ENCODE peak calls at places on chromosome 1, in eight cellular contexts. J, G, V, Z, O, W, K and L are unnamed samples.
A peak's percentile ranks its signal among the peaks of the same experiment; 100 is the strongest.

GRCh38 chr1:176989754-176990153 is 174.8 kb downstream of the ASTN1 start:
- DNase-seq in W (no peak), G (no peak), V (no peak), O (no peak), K (no peak), Z (no peak), J (no peak), L (no peak)

GRCh38 chr1:64955093-64956066 is 11.0 kb downstream of the JAK1 start:
- DNase-seq in V (no peak), K (no peak), J (no peak), Z (no peak), G (peak; percentile 46), W (no peak), O (no peak), L (no peak)

GRCh38 chr1:204578867-204579664 is 62.9 kb downstream of the MDM4 start:
- DNase-seq in W (peak; percentile 61), G (peak; percentile 59), O (no peak), Z (no peak), V (no peak), K (no peak), J (peak; percentile 87), L (peak; percentile 58)

GRCh38 chr1:28115267-28115666 is 26.9 kb upstream of the EYA3 start:
- DNase-seq in G (no peak), K (no peak), Z (no peak), W (no peak), V (peak; percentile 41), J (no peak), O (no peak), L (peak; percentile 78)

GRCh38 chr1:14599787-14600186 is 1.3 kb downstream of the KAZN start:
- DNase-seq in O (no peak), K (no peak), V (no peak), J (no peak), Z (no peak), G (no peak), W (no peak), L (peak; percentile 51)

GRCh38 chr1:16189003-16189402 is 23.4 kb downstream of the ARHGEF19 start:
- DNase-seq in W (no peak), K (peak; percentile 83), Z (no peak), V (no peak), O (no peak), G (no peak), J (no peak), L (no peak)

GRCh38 chr1:158527190-158527815 is 26.9 kb downstream of the OR6Y1 start:
- DNase-seq in G (peak; percentile 75), V (peak; percentile 6), Z (no peak), J (peak; percentile 47), O (peak; percentile 2), K (peak; percentile 2), W (no peak), L (peak; percentile 49)

GRCh38 chr1:15963363-15963967 is 12.4 kb downstream of the ZBTB17 start:
- DNase-seq in W (no peak), K (no peak), V (no peak), J (no peak), O (no peak), G (no peak), Z (no peak), L (no peak)

GRCh38 chr1:164673584-164674214 is 114.7 kb downstream of the PBX1 start:
- DNase-seq in G (peak; percentile 84), Z (no peak), W (peak; percentile 50), K (no peak), O (peak; percentile 33), J (no peak), V (no peak), L (no peak)

GRCh38 chr1:84573481-84573966 is 716 bp downstream of the CTBS start:
- DNase-seq in Z (no peak), O (no peak), K (peak; percentile 13), W (no peak), V (no peak), J (peak; percentile 6), G (no peak), L (no peak)

GRCh38 chr1:118842462-118843201 is 145.5 kb downstream of the TBX15 start:
- DNase-seq in O (no peak), V (no peak), Z (no peak), G (no peak), J (no peak), K (no peak), W (peak; percentile 12), L (no peak)

GRCh38 chr1:206900149-206900548 is 2.9 kb downstream of the IL24 start:
- DNase-seq in W (no peak), V (no peak), Z (no peak), K (no peak), G (no peak), J (no peak), O (no peak), L (no peak)

GRCh38 chr1:206899717-206900116 is 2.5 kb downstream of the IL24 start:
- DNase-seq in G (no peak), V (no peak), W (no peak), K (no peak), Z (no peak), O (no peak), J (no peak), L (no peak)

GRCh38 chr1:206897175-206897574 is at the start of gene IL24:
- DNase-seq in V (no peak), W (no peak), J (no peak), G (no peak), Z (no peak), K (no peak), O (no peak), L (no peak)

GRCh38 chr1:206898089-206898908 is 1.1 kb downstream of the IL24 start:
- DNase-seq in Z (no peak), K (peak; percentile 47), V (peak; percentile 66), J (no peak), O (no peak), G (no peak), W (no peak), L (no peak)

DNA sequence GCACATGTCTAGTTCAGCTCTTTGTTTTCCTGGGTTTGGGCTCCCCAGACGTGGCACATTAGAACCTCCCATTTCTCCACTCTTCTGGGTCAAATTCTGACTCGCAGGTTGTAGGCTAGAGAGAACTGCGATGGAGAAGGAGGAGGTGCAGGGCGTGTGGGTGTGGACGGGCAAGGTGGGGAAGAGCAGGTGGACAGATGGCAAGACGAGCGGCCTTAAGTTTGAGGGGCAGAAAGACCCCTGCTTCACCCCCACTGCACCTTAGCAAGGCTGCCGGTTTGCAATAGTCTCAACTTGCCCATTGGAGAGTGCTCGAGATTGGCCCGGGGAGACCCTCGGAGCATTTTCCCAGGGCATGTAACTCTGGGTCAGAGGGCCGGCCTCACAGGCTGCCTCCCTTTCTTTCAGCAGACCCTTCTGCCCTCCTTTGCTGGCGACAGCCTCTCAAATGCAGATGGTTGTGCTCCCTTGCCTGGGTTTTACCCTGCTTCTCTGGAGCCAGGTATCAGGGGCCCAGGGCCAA is 1.7 kb downstream of the IL24 start:
- DNase-seq in W (no peak), G (no peak), K (no peak), O (no peak), V (no peak), J (no peak), Z (no peak), L (no peak)
- H3K4me2 ChIP-seq in W (no peak overlapping the region), G (no peak overlapping the region), K (no peak overlapping the region), O (peak overlapping the region; percentile 63), V (peak overlapping the region; percentile 80), J (no peak overlapping the region), Z (peak overlapping the region; percentile 63), L (no peak overlapping the region)

DNA sequence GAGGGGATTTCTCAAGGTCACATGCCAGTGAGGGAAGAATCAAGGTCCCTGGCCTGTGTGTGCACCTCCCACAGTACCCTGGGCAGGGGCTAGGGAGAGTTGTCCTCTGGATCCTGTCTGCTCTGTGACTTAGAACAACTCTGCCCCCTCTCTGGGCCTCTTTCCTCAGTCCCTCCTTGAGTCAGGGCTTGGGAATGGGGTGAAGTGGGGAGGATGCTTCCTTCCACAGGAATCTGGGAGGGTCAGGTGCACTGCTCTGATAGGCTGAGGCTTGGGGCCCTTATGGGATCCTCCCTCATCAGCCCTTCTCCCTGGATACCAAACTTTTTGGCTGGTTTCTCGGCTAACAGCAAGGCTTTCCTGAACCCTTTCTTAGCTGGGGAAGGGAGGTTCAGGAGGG is 2.5 kb downstream of the TRNP1 start:
- DNase-seq in J (no peak), W (no peak), Z (no peak), K (peak; percentile 74), G (peak; percentile 46), O (no peak), V (no peak), L (no peak)
- H3K4me2 ChIP-seq in J (no peak overlapping the region), W (no peak overlapping the region), Z (peak overlapping the region; percentile 90), K (peak overlapping the region; percentile 78), G (peak overlapping the region; percentile 99), O (peak overlapping the region; percentile 99), V (peak overlapping the region; percentile 90), L (no peak overlapping the region)

DNA sequence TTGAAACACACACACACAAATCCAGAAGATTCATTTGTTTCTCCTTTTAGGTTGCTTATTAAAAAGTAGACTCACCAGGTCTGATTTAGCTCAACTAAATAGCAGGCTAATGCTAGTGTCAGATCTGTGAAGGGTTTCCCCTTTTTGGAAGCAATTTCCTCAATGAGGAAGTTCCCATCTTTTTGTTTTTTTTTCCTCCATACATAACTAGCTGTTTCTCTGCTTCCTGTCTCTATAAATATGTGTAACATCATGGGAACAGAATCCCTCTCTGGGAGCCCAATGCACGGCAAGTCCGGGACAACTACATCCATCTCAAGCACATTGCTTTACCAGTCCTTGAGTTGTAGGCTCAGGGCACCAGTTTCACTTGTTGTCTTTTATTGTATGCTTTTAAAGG is 1421.1 kb downstream of the PLA2G4A start:
- DNase-seq in K (no peak), Z (no peak), V (no peak), O (no peak), J (no peak), G (no peak), W (no peak), L (no peak)
- H3K4me2 ChIP-seq in K (no peak overlapping the region), Z (no peak overlapping the region), V (no peak overlapping the region), O (no peak overlapping the region), J (no peak overlapping the region), G (no peak overlapping the region), W (no peak overlapping the region), L (no peak overlapping the region)

DNA sequence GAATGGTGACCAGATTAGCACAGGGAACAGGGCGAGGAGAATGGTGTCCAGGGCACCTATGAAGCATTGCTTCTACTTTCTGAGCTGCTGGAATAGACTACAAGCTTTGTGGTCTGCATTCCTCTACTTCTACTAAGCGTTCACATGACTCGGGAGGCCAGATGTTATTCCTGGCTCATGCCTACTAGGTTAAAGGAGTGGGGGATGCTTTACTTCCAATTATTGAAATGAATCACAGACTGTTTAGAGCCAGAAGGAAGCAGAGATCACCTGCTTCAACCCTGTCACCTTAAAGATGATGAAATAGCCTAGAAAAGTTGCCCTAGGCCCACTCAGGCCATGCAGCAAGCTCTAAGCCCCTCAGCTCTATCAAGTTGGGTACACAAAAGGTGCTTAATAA is 633.5 kb downstream of the KIF26B start:
- DNase-seq in O (no peak), Z (no peak), V (peak; percentile 99), J (no peak), K (peak; percentile 92), W (no peak), G (no peak), L (no peak)
- H3K4me2 ChIP-seq in O (no peak overlapping the region), Z (no peak overlapping the region), V (peak overlapping the region; percentile 77), J (no peak overlapping the region), K (peak overlapping the region; percentile 51), W (no peak overlapping the region), G (no peak overlapping the region), L (no peak overlapping the region)

DNA sequence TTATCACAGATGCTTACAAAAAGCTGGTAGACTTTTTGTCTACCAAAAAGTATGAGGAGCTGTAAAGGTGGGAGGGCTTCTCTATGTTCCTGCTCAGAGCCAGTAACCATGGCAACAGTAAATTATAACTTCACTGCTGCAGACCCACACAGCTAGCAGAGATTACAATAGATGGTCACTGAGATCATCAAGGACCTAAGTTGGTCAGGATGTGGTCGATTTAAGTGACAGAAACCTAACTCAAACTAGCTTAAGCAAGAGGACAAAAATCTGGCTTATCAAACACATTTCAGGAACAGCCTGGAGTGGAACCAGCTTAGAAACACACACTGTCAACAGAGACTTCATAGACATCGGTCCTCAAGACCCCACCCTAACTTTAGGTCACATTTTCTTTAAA is 113.4 kb upstream of the ATP1A1 start:
- DNase-seq in J (peak; percentile 16), V (no peak), W (no peak), G (no peak), Z (no peak), O (no peak), K (no peak), L (no peak)
- H3K4me2 ChIP-seq in J (no peak overlapping the region), V (no peak overlapping the region), W (no peak overlapping the region), G (no peak overlapping the region), Z (no peak overlapping the region), O (no peak overlapping the region), K (no peak overlapping the region), L (no peak overlapping the region)